ENCODE peak calls at places on chromosomes 2 and 18, in five cellular contexts. N, F, B, D and U are unnamed samples.

GRCh38 chr2:149744845-149745244 is 157.3 kb upstream of the MMADHC start:
- DNase-seq in N (no peak), F (no peak), B (no peak), D (no peak), U (no peak)

GRCh38 chr2:200121931-200122330 is 166.5 kb downstream of the MAIP1 start:
- DNase-seq in N (no peak), F (no peak), B (no peak), D (no peak), U (no peak)

GRCh38 chr18:52875711-52876110 is 535.7 kb downstream of the DCC start:
- DNase-seq in N (no peak), F (no peak), B (no peak), D (no peak), U (no peak)

GRCh38 chr2:238169708-238170251 is 11.0 kb downstream of the ERFE start:
- DNase-seq in N (no peak), F (no peak), B (no peak), D (no peak), U (no peak)

GRCh38 chr2:119469661-119470297 is 38.1 kb downstream of the TMEM37 start:
- DNase-seq in N (no peak), F (peak), B (no peak), D (no peak), U (no peak)

GRCh38 chr2:84839851-84840250 is 41.0 kb downstream of the TRABD2A start:
- DNase-seq in N (no peak), F (no peak), B (no peak), D (no peak), U (no peak)

GRCh38 chr2:175396696-175397095 is 215.2 kb upstream of the ATP5MC3 start:
- DNase-seq in N (no peak), F (no peak), B (no peak), D (no peak), U (no peak)

GRCh38 chr2:223562078-223562477 is 40.1 kb downstream of the SCG2 start:
- DNase-seq in N (no peak), F (no peak), B (no peak), D (no peak), U (peak)

GRCh38 chr2:241035142-241035817 is 36.9 kb downstream of the SNED1 start:
- DNase-seq in N (no peak), F (no peak), B (no peak), D (no peak), U (no peak)

GRCh38 chr2:203909946-203910476 is 26.6 kb upstream of the ICOS start:
- DNase-seq in N (no peak), F (no peak), B (no peak), D (no peak), U (no peak)

GRCh38 chr18:22471546-22472131 is 53.9 kb upstream of the CTAGE1 start:
- DNase-seq in N (no peak), F (no peak), B (no peak), D (no peak), U (no peak)

GRCh38 chr2:226548706-226549105 is 250.9 kb downstream of the IRS1 start:
- DNase-seq in N (no peak), F (no peak), B (no peak), D (no peak), U (no peak)

GRCh38 chr2:218216336-218216673 is 684 bp upstream of the ARPC2 start:
- DNase-seq in N (no peak), F (no peak), B (no peak), D (no peak), U (no peak)

GRCh38 chr18:49878015-49878414 is 64.7 kb upstream of the ACAA2 start:
- DNase-seq in N (no peak), F (no peak), B (no peak), D (no peak), U (no peak)

GRCh38 chr2:212392048-212392447 is 146.6 kb downstream of the ERBB4 start:
- DNase-seq in N (no peak), F (no peak), B (no peak), D (no peak), U (no peak)

GRCh38 chr2:188383158-188383557 is 91.5 kb downstream of the GULP1 start:
- DNase-seq in N (no peak), F (no peak), B (no peak), D (no peak), U (no peak)

GRCh38 chr2:188380280-188380679 is 88.6 kb downstream of the GULP1 start:
- DNase-seq in N (no peak), F (no peak), B (no peak), D (no peak), U (no peak)

GRCh38 chr2:188382107-188382506 is 90.4 kb downstream of the GULP1 start:
- DNase-seq in N (no peak), F (no peak), B (no peak), D (no peak), U (no peak)

GRCh38 chr2:188379748-188380147 is 88.1 kb downstream of the GULP1 start:
- DNase-seq in N (no peak), F (no peak), B (no peak), D (no peak), U (no peak)

DNA sequence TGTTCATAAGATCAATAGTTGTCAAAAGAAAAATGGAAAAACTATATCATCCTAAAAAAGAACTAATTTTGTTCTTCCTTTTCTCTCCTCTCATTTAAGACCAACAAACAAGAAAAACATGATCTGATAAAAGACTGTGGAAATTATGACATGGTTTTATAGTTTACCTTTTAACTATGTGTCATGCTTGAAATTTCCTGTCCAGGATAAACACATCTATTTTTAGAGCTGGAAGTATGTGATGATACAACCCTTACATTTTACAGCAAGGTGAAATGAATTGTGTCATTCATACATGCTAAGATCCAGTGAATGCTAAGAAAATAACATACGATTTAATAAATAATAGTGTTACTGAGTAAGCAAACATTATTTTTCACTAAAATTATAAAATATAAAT is 89.9 kb downstream of the GULP1 start:
- DNase-seq in N (no peak), F (no peak), B (no peak), D (no peak), U (peak)
- H3K27ac ChIP-seq in N (no peak), F (no peak), B (no peak), D (no peak), U (peak)

GRCh38 chr2:74735009-74735408 is 81.0 kb downstream of the SEMA4F start:
- DNase-seq in N (no peak), F (no peak), B (no peak), D (no peak), U (no peak)
- H3K9ac ChIP-seq in N (no peak), F (no peak), B (no peak), D (no peak), U (no peak)

GRCh38 chr2:137178955-137179377 is 413.6 kb downstream of the THSD7B start:
- DNase-seq in N (no peak), F (no peak), B (peak), D (no peak), U (no peak)
- TF ChIP-seq ZNF274 in N (no peak), F (no peak), B (no peak), D (no peak), U (no peak)

DNA sequence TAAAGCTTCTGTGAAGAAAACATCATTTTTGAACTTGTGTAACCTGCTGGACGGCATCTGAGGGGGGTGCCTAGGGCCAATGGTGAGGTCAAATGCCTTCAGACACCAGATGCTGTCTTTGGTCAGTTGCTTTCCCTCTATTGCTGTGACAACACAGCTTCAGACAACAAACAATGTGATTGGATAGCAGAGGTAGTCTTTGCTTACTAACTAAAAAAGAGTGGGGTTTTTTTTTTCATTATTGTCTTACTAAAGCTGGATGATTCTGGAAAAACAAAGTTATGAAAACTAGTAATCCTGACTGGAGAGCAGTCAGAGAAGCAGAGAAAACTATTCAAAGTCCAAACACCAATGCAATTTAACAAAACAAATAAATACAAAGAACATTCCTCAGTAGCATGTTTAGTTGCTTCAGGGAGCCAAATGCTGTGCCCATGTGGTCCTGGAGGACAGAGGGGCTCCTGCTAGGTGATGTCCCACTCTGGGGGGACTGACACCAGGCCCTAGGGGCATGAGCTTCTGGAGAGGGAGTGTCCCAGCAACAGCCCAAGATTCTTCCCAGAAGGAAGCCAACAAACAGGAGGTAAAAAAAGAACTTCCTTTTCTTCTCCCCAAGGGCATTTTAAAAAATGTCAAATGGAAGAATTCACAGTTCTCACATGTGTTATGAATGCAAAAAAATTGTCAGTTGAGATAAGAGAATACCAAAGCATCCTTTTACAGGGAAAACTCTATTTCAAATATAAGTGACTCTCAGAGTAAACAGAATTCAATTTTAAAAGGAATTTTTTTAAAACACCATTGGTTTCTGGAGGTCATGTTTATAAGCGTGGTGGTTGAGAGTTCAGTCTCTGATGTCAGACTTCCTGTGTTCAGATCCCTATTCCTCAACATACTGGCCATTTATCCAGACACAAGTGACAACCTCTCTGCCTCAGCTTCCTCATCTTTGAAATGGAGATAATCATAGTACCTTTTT is 181.1 kb upstream of the PGAP1 start:
- DNase-seq in N (no peak), F (no peak), B (no peak), D (no peak), U (no peak)
- H3K27ac ChIP-seq in N (no peak), F (no peak), B (no peak), D (no peak), U (no peak)